ENCODE peak calls at places on chromosomes 16 and 17, in seven cellular contexts. V is upper lobe of right lung, S is gastrocnemius medialis, H is HCT116, A is neural crest cell, J is activated B cell treated with CpG ODN at 0.5 μM for 24 hours, R is WERI-Rb-1. B is an unnamed sample.

GRCh38 chr16:67149276-67150057 is 1.3 kb downstream of the B3GNT9 start:
- DNase-seq in H (no peak), V (no peak), S (no peak), R (no peak), A (no peak), J (no peak), B (no peak)

GRCh38 chr17:153851-154250 is 16.5 kb downstream of the SCGB1C2 start:
- DNase-seq in A (no peak), V (peak), R (no peak), H (no peak), S (no peak), J (no peak), B (no peak)

GRCh38 chr16:66515543-66516171 is 34.3 kb downstream of the TK2 start:
- DNase-seq in H (no peak), V (no peak), A (no peak), S (no peak), J (no peak), R (no peak), B (peak)

GRCh38 chr16:18841833-18842525 is 40.6 kb upstream of the ARL6IP1 start:
- DNase-seq in A (no peak), J (no peak), S (no peak), R (no peak), V (no peak), H (no peak), B (no peak)

GRCh38 chr17:82232876-82233785 is 4.3 kb downstream of the SLC16A3 start:
- DNase-seq in J (no peak), H (no peak), A (no peak), R (no peak), S (peak), V (no peak), B (peak)

GRCh38 chr16:69443809-69444611 is 19.6 kb downstream of the CYB5B start:
- DNase-seq in S (no peak), H (no peak), R (no peak), J (no peak), V (no peak), A (no peak), B (no peak)

GRCh38 chr16:4679854-4680636 is 13.3 kb upstream of the NUDT16L1 start:
- DNase-seq in H (no peak), R (no peak), S (no peak), V (peak), J (no peak), A (no peak), B (peak)

GRCh38 chr17:41678907-41679739 is 9.6 kb upstream of the EIF1 start:
- DNase-seq in R (no peak), S (no peak), A (no peak), H (no peak), V (no peak), J (no peak), B (no peak)

GRCh38 chr17:32944248-32945020 is 16.5 kb downstream of the TMEM98 start:
- DNase-seq in R (no peak), J (no peak), H (no peak), S (no peak), V (no peak), A (no peak), B (no peak)

GRCh38 chr17:48438662-48439061 is 8.6 kb upstream of the SKAP1 start:
- DNase-seq in H (no peak), S (no peak), V (no peak), A (no peak), R (no peak), J (no peak), B (no peak)

GRCh38 chr16:16868727-16869126 is 489.8 kb downstream of the NPIPA7 start:
- DNase-seq in R (no peak), J (no peak), A (no peak), H (no peak), S (no peak), V (no peak), B (no peak)

GRCh38 chr17:7133424-7133823 is 18.8 kb upstream of the ASGR2 start:
- DNase-seq in S (peak), J (peak), V (peak), A (peak), H (no peak), R (peak), B (no peak)
- TF ChIP-seq CTCF in S (peak), J (no peak), V (peak), A (peak), H (peak), R (peak), B (no peak)

GRCh38 chr16:74726056-74726455 is 25.4 kb upstream of the MLKL start:
- DNase-seq in S (no peak), R (no peak), H (no peak), V (no peak), A (no peak), J (no peak), B (no peak)

GRCh38 chr16:74723224-74723623 is 22.6 kb upstream of the MLKL start:
- DNase-seq in H (no peak), V (no peak), R (no peak), J (no peak), A (no peak), S (no peak), B (no peak)

GRCh38 chr16:74726736-74727135 is 26.1 kb upstream of the MLKL start:
- DNase-seq in J (no peak), R (no peak), V (no peak), S (no peak), A (peak), H (no peak), B (no peak)

GRCh38 chr16:74725641-74726040 is 25.0 kb upstream of the MLKL start:
- DNase-seq in V (no peak), A (no peak), J (no peak), S (no peak), H (no peak), R (no peak), B (no peak)

GRCh38 chr16:74724820-74725549 is 24.3 kb upstream of the MLKL start:
- DNase-seq in S (no peak), R (no peak), J (no peak), A (peak), V (no peak), H (no peak), B (no peak)
- TF ChIP-seq CTCF in S (no peak), R (no peak), J (no peak), A (no peak), V (no peak), H (no peak), B (peak)

GRCh38 chr17:54157542-54157941 is 334.8 kb downstream of the KIF2B start:
- DNase-seq in J (no peak), V (no peak), S (no peak), A (no peak), H (no peak), R (no peak), B (no peak)

DNA sequence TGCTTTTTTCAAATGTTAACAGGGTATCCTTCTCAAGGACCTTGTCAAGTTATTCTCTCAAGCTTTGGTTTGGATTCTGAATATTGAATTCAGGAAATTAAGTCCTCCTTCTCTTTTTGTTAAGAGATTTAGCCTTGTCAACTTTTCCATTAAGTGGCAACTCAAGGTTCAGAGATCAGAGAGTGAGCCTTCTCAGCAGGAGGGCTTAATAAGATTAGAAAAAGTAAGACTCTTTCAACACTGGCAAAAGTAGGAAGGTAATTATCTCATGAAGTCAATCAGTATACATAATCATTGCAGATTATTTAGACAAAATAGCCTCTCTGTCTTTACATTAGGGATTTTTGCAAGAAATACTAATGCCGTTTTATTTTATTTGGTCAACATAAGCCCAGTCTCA is 330.7 kb downstream of the KIF2B start:
- DNase-seq in R (peak), J (no peak), A (no peak), H (no peak), V (no peak), S (no peak), B (no peak)
- TF ChIP-seq CTCF in R (no peak), J (no peak), A (no peak), H (no peak), V (no peak), S (no peak), B (no peak)

GRCh38 chr16:2056077-2056476 is 8.3 kb downstream of the TSC2 start:
- DNase-seq in J (no peak), H (no peak), A (no peak), V (no peak), R (peak), S (no peak), B (no peak)
- TF ChIP-seq CTCF in J (no peak), H (peak), A (no peak), V (peak), R (peak), S (peak), B (peak)

GRCh38 chr17:16075949-16076348 is 76.3 kb downstream of the TTC19 start:
- DNase-seq in V (no peak), R (no peak), S (no peak), J (no peak), H (no peak), A (no peak), B (no peak)
- TF ChIP-seq CTCF in V (no peak), R (no peak), S (no peak), J (no peak), H (no peak), A (no peak), B (no peak)